ENCODE peak calls at places on chromosomes 3 and 15, in ten cellular contexts. E, A, Y, K, R, M, V, C, T and S are unnamed samples.

GRCh38 chr3:185712337-185712736 is 112.5 kb downstream of the IGF2BP2 start:
- DNase-seq in E (no peak), A (no peak), Y (no peak), K (no peak), R (no peak), M (peak), V (no peak), C (peak), T (peak), S (no peak)

GRCh38 chr3:51637144-51637940 is 33.7 kb upstream of the TEX264 start:
- DNase-seq in E (no peak), A (no peak), Y (peak), K (no peak), R (no peak), M (no peak), V (no peak), C (no peak), T (no peak), S (no peak)

GRCh38 chr15:73959801-73960200 is 32.3 kb downstream of the STOML1 start:
- DNase-seq in E (no peak), A (no peak), Y (peak), K (no peak), R (peak), M (no peak), V (no peak), C (no peak), T (no peak), S (no peak)

GRCh38 chr15:64678126-64678819 is 97.1 kb downstream of the RBPMS2 start:
- DNase-seq in E (no peak), A (no peak), Y (no peak), K (no peak), R (no peak), M (no peak), V (no peak), C (no peak), T (no peak), S (no peak)

GRCh38 chr3:63960048-63960711 is 48.0 kb upstream of the SCAANT1 start:
- DNase-seq in E (peak), A (peak), Y (no peak), K (peak), R (peak), M (peak), V (peak), C (peak), T (peak), S (no peak)

GRCh38 chr3:10025205-10026083 is 793 bp upstream of the FANCD2 start:
- DNase-seq in E (no peak), A (no peak), Y (no peak), K (no peak), R (no peak), M (no peak), V (no peak), C (no peak), T (no peak), S (no peak)

GRCh38 chr3:124117486-124117885 is 125.6 kb upstream of the ROPN1 start:
- DNase-seq in E (peak), A (peak), Y (no peak), K (no peak), R (no peak), M (peak), V (peak), C (peak), T (peak), S (no peak)

GRCh38 chr3:30670292-30670691 is 63.9 kb downstream of the TGFBR2 start:
- DNase-seq in E (no peak), A (no peak), Y (no peak), K (no peak), R (no peak), M (no peak), V (no peak), C (no peak), T (no peak), S (no peak)

GRCh38 chr3:157533298-157533870 is 30.2 kb upstream of the VEPH1 start:
- DNase-seq in E (peak), A (peak), Y (no peak), K (no peak), R (no peak), M (peak), V (peak), C (peak), T (peak), S (no peak)

GRCh38 chr3:121111914-121112612 is 204.1 kb downstream of the STXBP5L start:
- DNase-seq in E (no peak), A (no peak), Y (no peak), K (peak), R (peak), M (no peak), V (no peak), C (no peak), T (no peak), S (no peak)

GRCh38 chr3:43523454-43524053 is 98.3 kb downstream of the ANO10 start:
- DNase-seq in E (no peak), A (peak), Y (no peak), K (no peak), R (no peak), M (peak), V (no peak), C (peak), T (no peak), S (no peak)

GRCh38 chr15:37061996-37062395 is 38.4 kb downstream of the MEIS2 start:
- DNase-seq in E (no peak), A (no peak), Y (no peak), K (no peak), R (no peak), M (no peak), V (no peak), C (no peak), T (no peak), S (no peak)

GRCh38 chr15:61069369-61070075 is 159.6 kb downstream of the RORA start:
- DNase-seq in E (peak), A (no peak), Y (no peak), K (no peak), R (no peak), M (no peak), V (no peak), C (peak), T (peak), S (no peak)

GRCh38 chr3:182837855-182838454 is 44.7 kb downstream of the ATP11B start:
- DNase-seq in E (peak), A (no peak), Y (no peak), K (no peak), R (no peak), M (peak), V (peak), C (peak), T (peak), S (no peak)

GRCh38 chr3:45995370-45996192 is at the start of gene FYCO1:
- DNase-seq in E (peak), A (peak), Y (peak), K (peak), R (peak), M (peak), V (peak), C (peak), T (peak), S (peak)

GRCh38 chr3:125437631-125438435 is 62.7 kb upstream of the ZNF148 start:
- DNase-seq in E (peak), A (peak), Y (peak), K (peak), R (peak), M (peak), V (peak), C (peak), T (peak), S (peak)

GRCh38 chr3:32175607-32176197 is 62.8 kb upstream of the CMTM8 start:
- DNase-seq in E (peak), A (peak), Y (no peak), K (peak), R (no peak), M (peak), V (peak), C (peak), T (peak), S (no peak)

GRCh38 chr15:25780479-25781255 is 82.5 kb downstream of the ATP10A start:
- DNase-seq in E (no peak), A (no peak), Y (peak), K (no peak), R (no peak), M (no peak), V (no peak), C (no peak), T (no peak), S (no peak)

GRCh38 chr3:42590989-42591756 is 513 bp downstream of the SS18L2 start:
- DNase-seq in E (no peak), A (no peak), Y (no peak), K (no peak), R (peak), M (peak), V (no peak), C (no peak), T (no peak), S (no peak)

GRCh38 chr3:94862703-94863102 is 799.8 kb downstream of the NSUN3 start:
- DNase-seq in E (peak), A (peak), Y (no peak), K (no peak), R (no peak), M (peak), V (peak), C (no peak), T (peak), S (no peak)

GRCh38 chr3:64578797-64579196 is 109.0 kb downstream of the ADAMTS9 start:
- DNase-seq in E (no peak), A (no peak), Y (no peak), K (no peak), R (no peak), M (no peak), V (peak), C (no peak), T (no peak), S (no peak)

GRCh38 chr15:63950911-63951481 is 95.3 kb downstream of the DAPK2 start:
- DNase-seq in E (peak), A (peak), Y (no peak), K (no peak), R (no peak), M (peak), V (peak), C (peak), T (peak), S (no peak)

GRCh38 chr3:66554178-66554577 is 53.4 kb upstream of the LRIG1 start:
- DNase-seq in E (peak), A (no peak), Y (no peak), K (no peak), R (no peak), M (peak), V (peak), C (peak), T (peak), S (no peak)

GRCh38 chr3:194851254-194851653 is 165.6 kb downstream of the FAM43A start:
- DNase-seq in E (no peak), A (no peak), Y (peak), K (no peak), R (peak), M (no peak), V (no peak), C (no peak), T (no peak), S (no peak)

GRCh38 chr15:82810061-82810862 is 834 bp downstream of the WHAMM start:
- DNase-seq in E (peak), A (no peak), Y (peak), K (peak), R (peak), M (peak), V (peak), C (peak), T (peak), S (no peak)

GRCh38 chr3:46930176-46930944 is 46.2 kb downstream of the CCDC12 start:
- DNase-seq in E (peak), A (no peak), Y (no peak), K (peak), R (peak), M (no peak), V (no peak), C (no peak), T (no peak), S (no peak)

GRCh38 chr3:36729204-36730056 is 34.9 kb downstream of the DCLK3 start:
- DNase-seq in E (peak), A (peak), Y (no peak), K (no peak), R (no peak), M (peak), V (peak), C (peak), T (peak), S (no peak)

GRCh38 chr3:103515116-103515515 is 1080.3 kb downstream of the ZPLD1 start:
- DNase-seq in E (no peak), A (no peak), Y (no peak), K (no peak), R (no peak), M (no peak), V (no peak), C (no peak), T (no peak), S (no peak)

GRCh38 chr3:100206687-100207086 is 54.1 kb upstream of the TBC1D23 start:
- DNase-seq in E (no peak), A (no peak), Y (no peak), K (no peak), R (no peak), M (no peak), V (no peak), C (no peak), T (no peak), S (no peak)

GRCh38 chr3:70742081-70742480 is 429.6 kb upstream of the MDFIC2 start:
- DNase-seq in E (no peak), A (no peak), Y (no peak), K (no peak), R (no peak), M (no peak), V (no peak), C (no peak), T (no peak), S (no peak)

GRCh38 chr15:56325186-56325585 is 40.0 kb upstream of the TEX9 start:
- DNase-seq in E (peak), A (no peak), Y (no peak), K (no peak), R (no peak), M (peak), V (peak), C (peak), T (peak), S (no peak)

GRCh38 chr3:124397088-124397487 is 333.2 kb upstream of the UMPS start:
- DNase-seq in E (no peak), A (no peak), Y (no peak), K (no peak), R (no peak), M (no peak), V (no peak), C (no peak), T (no peak), S (no peak)

GRCh38 chr3:66317750-66318366 is 97.1 kb downstream of the SLC25A26 start:
- DNase-seq in E (no peak), A (no peak), Y (no peak), K (peak), R (no peak), M (no peak), V (no peak), C (no peak), T (no peak), S (no peak)

GRCh38 chr15:67002379-67002778 is 63.0 kb upstream of the SMAD3 start:
- DNase-seq in E (no peak), A (no peak), Y (no peak), K (no peak), R (no peak), M (no peak), V (no peak), C (no peak), T (no peak), S (no peak)
- TF ChIP-seq CTCF in E (no peak), A (no peak), Y (no peak), K (no peak), R (no peak), M (no peak), V (no peak), C (no peak), T (no peak), S (no peak)

GRCh38 chr3:192862408-192863385 is 55.0 kb downstream of the MB21D2 start:
- DNase-seq in E (no peak), A (no peak), Y (no peak), K (no peak), R (no peak), M (no peak), V (peak), C (peak), T (no peak), S (no peak)
- TF ChIP-seq CTCF in E (no peak), A (no peak), Y (no peak), K (no peak), R (no peak), M (no peak), V (peak), C (no peak), T (no peak), S (no peak)

GRCh38 chr3:196821806-196822355 is 45.8 kb upstream of the SENP5 start:
- DNase-seq in E (peak), A (no peak), Y (no peak), K (no peak), R (no peak), M (no peak), V (no peak), C (no peak), T (no peak), S (no peak)
- TF ChIP-seq CTCF in E (no peak), A (no peak), Y (no peak), K (no peak), R (no peak), M (no peak), V (no peak), C (no peak), T (no peak), S (no peak)

DNA sequence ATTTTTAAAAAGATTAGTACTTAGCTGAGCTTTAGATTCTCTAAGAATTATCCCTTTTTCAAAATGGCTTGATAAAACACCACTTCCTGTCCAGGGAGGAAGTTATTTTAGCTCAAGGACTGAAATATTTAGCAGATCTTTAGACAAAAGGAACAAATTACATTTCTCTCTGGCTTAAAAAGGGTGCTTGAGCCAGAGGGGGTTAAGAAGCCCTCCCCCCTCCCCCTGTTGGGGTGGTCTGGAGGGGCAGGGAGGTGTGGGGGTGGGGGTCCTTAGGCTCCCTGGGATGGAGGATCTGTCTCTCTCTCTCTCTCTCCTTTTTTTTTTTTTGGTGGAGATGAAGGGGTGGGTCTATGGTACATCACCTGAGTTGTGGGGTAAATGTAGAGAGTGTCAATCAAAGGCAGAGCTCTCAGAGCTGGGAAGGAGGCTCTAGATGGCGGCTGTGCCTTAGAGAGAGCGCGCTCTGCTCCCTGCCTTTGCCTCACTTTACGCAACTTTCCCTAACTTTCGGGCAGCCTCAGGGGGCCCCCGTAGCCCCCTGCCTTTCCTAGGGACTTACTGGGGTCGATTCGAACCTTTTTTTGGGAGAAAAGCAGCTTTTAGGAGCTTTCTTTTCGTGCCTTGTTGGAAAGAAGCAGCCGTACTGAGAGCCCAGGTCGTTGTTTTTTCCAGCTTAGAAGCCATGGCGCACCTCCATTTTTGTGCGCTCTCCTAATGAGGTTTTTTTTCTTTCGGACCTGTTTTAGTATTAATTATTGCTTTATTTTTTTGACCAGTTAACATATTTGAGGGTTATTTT is at the start of gene CHD2:
- DNase-seq in E (peak), A (peak), Y (peak), K (peak), R (peak), M (peak), V (peak), C (peak), T (peak), S (no peak)
- TF ChIP-seq CTCF in E (no peak), A (no peak), Y (no peak), K (no peak), R (no peak), M (no peak), V (no peak), C (peak), T (no peak), S (no peak)